ENCODE peak calls at places on chromosomes 2 and 18, in five cellular contexts. W, L, Q, X and M are unnamed samples.

GRCh38 chr2:85058619-85058941 is 74.6 kb upstream of the TCF7L1 start:
- DNase-seq in W (no peak), L (no peak), Q (no peak), X (no peak), M (no peak)

GRCh38 chr2:111633643-111634042 is 250.3 kb downstream of the ANAPC1 start:
- DNase-seq in W (no peak), L (no peak), Q (no peak), X (no peak), M (no peak)

GRCh38 chr2:138078153-138078552 is 113.9 kb downstream of the HNMT start:
- DNase-seq in W (no peak), L (no peak), Q (no peak), X (no peak), M (no peak)

GRCh38 chr2:105730170-105730569 is 14.5 kb upstream of the NCK2 start:
- DNase-seq in W (no peak), L (no peak), Q (no peak), X (no peak), M (no peak)

GRCh38 chr2:63789318-63790051 is 52.2 kb upstream of the UGP2 start:
- DNase-seq in W (no peak), L (peak), Q (no peak), X (no peak), M (no peak)

GRCh38 chr2:162449471-162449870 is 105.5 kb downstream of the GCA start:
- DNase-seq in W (no peak), L (no peak), Q (no peak), X (no peak), M (no peak)

GRCh38 chr2:11506611-11506969 is 27.3 kb upstream of the GREB1 start:
- DNase-seq in W (no peak), L (no peak), Q (no peak), X (no peak), M (no peak)

GRCh38 chr2:157840568-157841156 is 35.5 kb downstream of the ACVR1 start:
- DNase-seq in W (no peak), L (no peak), Q (no peak), X (no peak), M (no peak)

GRCh38 chr2:140714586-140714985 is 1416.2 kb downstream of the LRP1B start:
- DNase-seq in W (no peak), L (no peak), Q (no peak), X (no peak), M (no peak)

GRCh38 chr2:28452534-28453081 is 43.3 kb upstream of the PLB1 start:
- DNase-seq in W (peak), L (no peak), Q (no peak), X (no peak), M (no peak)

GRCh38 chr2:118232391-118233255 is 144.4 kb downstream of the INSIG2 start:
- DNase-seq in W (no peak), L (no peak), Q (no peak), X (no peak), M (no peak)

GRCh38 chr18:6414118-6414722 is 491 bp downstream of the L3MBTL4 start:
- DNase-seq in W (peak), L (no peak), Q (no peak), X (no peak), M (no peak)

GRCh38 chr2:8839189-8839965 is 2.0 kb upstream of the KIDINS220 start:
- DNase-seq in W (no peak), L (no peak), Q (no peak), X (no peak), M (no peak)

GRCh38 chr2:187188783-187189631 is 259.0 kb downstream of the CALCRL start:
- DNase-seq in W (no peak), L (no peak), Q (no peak), X (no peak), M (peak)

GRCh38 chr2:28567076-28567471 is 71.2 kb downstream of the PLB1 start:
- DNase-seq in W (no peak), L (no peak), Q (peak), X (peak), M (no peak)

GRCh38 chr18:45197526-45197970 is 417.7 kb upstream of the SLC14A2 start:
- DNase-seq in W (no peak), L (peak), Q (peak), X (no peak), M (peak)

GRCh38 chr2:37973615-37974353 is 48.7 kb downstream of the RMDN2 start:
- DNase-seq in W (no peak), L (no peak), Q (no peak), X (no peak), M (no peak)

GRCh38 chr2:656676-657075 is 20.5 kb downstream of the TMEM18 start:
- DNase-seq in W (no peak), L (no peak), Q (no peak), X (no peak), M (no peak)

GRCh38 chr2:67572721-67573485 is 175.8 kb downstream of the ETAA1 start:
- DNase-seq in W (no peak), L (no peak), Q (no peak), X (no peak), M (no peak)